ENCODE peak calls at places on chromosomes 2 and 18, in eight cellular contexts. Y is heart right ventricle, E is heart left ventricle, W is neural crest cell, N is HFF-Myc, D is cardiac muscle cell, T is kidney, Q is choroid plexus epithelial cell. Z is an unnamed sample.

GRCh38 chr2:189698020-189698887 is 23.8 kb downstream of the ANKAR start:
- DNase-seq in Y (peak; percentile 54), E (no peak), W (no peak), N (no peak), D (peak; percentile 65), T (no peak), Q (peak; percentile 71), Z (peak; percentile 54)

GRCh38 chr18:11695736-11696135 is 6.7 kb downstream of the GNAL start:
- DNase-seq in Y (no peak), E (no peak), W (no peak), N (no peak), D (no peak), T (no peak), Q (no peak), Z (no peak)

GRCh38 chr2:238754259-238754658 is 93.6 kb upstream of the TWIST2 start:
- DNase-seq in Y (no peak), E (no peak), W (no peak), N (no peak), D (no peak), T (no peak), Q (no peak), Z (peak; percentile 31)

GRCh38 chr2:48250943-48251342 is 279.0 kb upstream of the STON1 start:
- DNase-seq in Y (no peak), E (no peak), W (no peak), N (no peak), D (peak; percentile 78), T (no peak), Q (peak; percentile 80), Z (peak; percentile 82)

GRCh38 chr2:172038604-172039003 is 38.9 kb downstream of the METAP1D start:
- DNase-seq in Y (no peak), E (no peak), W (no peak), N (peak; percentile 61), D (no peak), T (no peak), Q (no peak), Z (peak; percentile 90)

GRCh38 chr2:239371726-239372686 is 28.8 kb downstream of the HDAC4 start:
- DNase-seq in Y (no peak), E (no peak), W (no peak), N (no peak), D (no peak), T (peak; percentile 49), Q (no peak), Z (no peak)

GRCh38 chr2:120761164-120761861 is 25.6 kb downstream of the GLI2 start:
- DNase-seq in Y (no peak), E (peak; percentile 25), W (no peak), N (no peak), D (no peak), T (peak; percentile 41), Q (no peak), Z (no peak)

GRCh38 chr2:152097291-152098032 is 1.4 kb downstream of the CACNB4 start:
- DNase-seq in Y (peak; percentile 4), E (no peak), W (no peak), N (peak; percentile 5), D (peak; percentile 30), T (no peak), Q (peak; percentile 28), Z (peak; percentile 57)

GRCh38 chr2:86202702-86203101 is 3.4 kb downstream of the MRPL35 start:
- DNase-seq in Y (no peak), E (peak; percentile 76), W (no peak), N (no peak), D (no peak), T (no peak), Q (no peak), Z (no peak)

GRCh38 chr2:55899881-55900280 is 23.7 kb downstream of the EFEMP1 start:
- DNase-seq in Y (no peak), E (no peak), W (no peak), N (peak; percentile 50), D (no peak), T (no peak), Q (no peak), Z (no peak)

GRCh38 chr18:79396431-79397287 is 929 bp downstream of the NFATC1 start:
- DNase-seq in Y (peak; percentile 61), E (peak; percentile 65), W (no peak), N (no peak), D (peak; percentile 61), T (peak; percentile 89), Q (peak; percentile 41), Z (peak; percentile 45)
- TF ChIP-seq CTCF in Y (peak; percentile 57), E (peak; percentile 52), W (no peak), N (no peak), D (no peak), T (peak; percentile 32), Q (no peak), Z (no peak)

GRCh38 chr2:26782876-26783704 is 2.8 kb upstream of the CENPA start:
- DNase-seq in Y (no peak), E (no peak), W (no peak), N (no peak), D (no peak), T (no peak), Q (no peak), Z (no peak)

GRCh38 chr2:26784570-26785234 is 1.2 kb upstream of the CENPA start:
- DNase-seq in Y (no peak), E (no peak), W (no peak), N (no peak), D (no peak), T (no peak), Q (no peak), Z (no peak)

GRCh38 chr2:26786207-26787023 is 559 bp downstream of the CENPA start:
- DNase-seq in Y (no peak), E (peak; percentile 47), W (no peak), N (no peak), D (peak; percentile 14), T (peak; percentile 87), Q (no peak), Z (peak; percentile 21)

GRCh38 chr2:26780203-26780760 is 5.6 kb upstream of the CENPA start:
- DNase-seq in Y (no peak), E (no peak), W (no peak), N (no peak), D (no peak), T (no peak), Q (no peak), Z (no peak)

DNA sequence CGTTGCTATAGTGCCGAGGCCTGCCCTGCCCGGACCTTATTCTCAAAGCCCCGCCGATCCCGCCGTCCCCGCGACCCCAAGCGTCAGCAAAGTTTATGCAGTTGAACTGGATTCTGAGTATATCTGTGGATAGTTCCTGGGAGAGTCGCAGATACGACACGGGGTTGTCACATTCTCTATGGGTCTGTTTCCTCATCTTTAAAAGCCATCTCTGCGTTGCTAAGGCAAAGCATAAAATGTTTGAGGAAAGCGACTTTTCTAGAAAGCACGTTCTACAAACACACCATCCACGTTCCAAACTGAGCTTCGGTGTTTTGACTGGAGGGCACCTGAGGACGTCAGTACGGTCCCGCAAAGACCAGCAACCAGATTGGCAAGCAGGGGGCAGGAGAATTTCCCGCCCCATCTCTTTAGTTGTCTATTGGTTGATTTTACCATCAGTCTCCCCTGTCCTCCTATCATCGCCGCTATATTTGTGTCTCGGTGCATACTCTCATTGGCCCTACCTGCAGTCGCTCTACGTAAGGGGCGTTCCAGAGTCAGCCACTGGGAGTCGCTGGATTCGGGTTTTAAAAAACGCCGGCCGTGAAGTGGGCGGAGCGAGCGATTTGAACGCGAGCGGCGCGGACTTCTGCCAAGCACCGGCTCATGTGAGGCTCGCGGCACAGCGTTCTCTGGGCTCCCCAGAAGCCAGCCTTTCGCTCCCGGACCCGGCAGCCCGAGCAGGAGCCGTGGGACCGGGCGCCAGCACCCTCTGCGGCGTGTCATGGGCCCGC is at the start of gene CENPA:
- DNase-seq in Y (peak; percentile 99), E (peak; percentile 97), W (peak; percentile 92), N (peak; percentile 99), D (peak; percentile 100), T (peak; percentile 97), Q (peak; percentile 100), Z (peak; percentile 100)
- TF ChIP-seq CTCF in Y (peak; percentile 57), E (peak; percentile 59), W (peak; percentile 24), N (no peak), D (peak; percentile 3), T (peak; percentile 2), Q (peak; percentile 26), Z (no peak)

DNA sequence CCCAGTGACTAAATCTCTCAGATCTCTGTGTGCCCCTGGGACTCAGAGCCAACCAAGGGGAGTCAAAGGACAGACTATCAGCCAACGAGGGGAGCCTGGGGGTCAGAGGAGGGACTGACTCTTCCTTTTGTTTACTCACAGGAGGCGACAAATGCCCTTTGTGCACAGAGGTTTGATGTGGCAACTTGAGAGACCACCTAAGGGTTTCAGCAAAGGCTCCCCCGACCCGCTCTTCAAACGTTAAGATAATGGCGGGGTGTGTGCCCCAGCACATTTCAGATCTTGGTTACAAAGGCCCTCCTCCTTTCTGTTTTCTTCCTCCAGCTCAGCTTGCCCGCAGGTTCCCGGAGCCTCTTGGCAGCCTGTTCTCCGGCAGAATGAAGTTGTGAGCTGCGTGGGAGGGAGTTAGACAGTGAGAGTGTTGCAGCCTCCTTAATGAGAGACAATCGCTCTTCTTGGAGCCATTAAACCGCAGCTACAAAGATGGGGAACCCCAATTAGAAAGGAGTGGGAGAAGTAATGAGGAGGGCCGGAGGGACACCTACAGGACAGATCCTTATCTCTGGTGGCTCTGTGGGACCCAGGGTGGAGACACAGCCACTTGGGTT is 76.2 kb downstream of the KIAA2012 start:
- DNase-seq in Y (peak; percentile 61), E (peak; percentile 71), W (peak; percentile 41), N (no peak), D (peak; percentile 92), T (no peak), Q (peak; percentile 81), Z (no peak)
- TF ChIP-seq CTCF in Y (no peak), E (no peak), W (no peak), N (no peak), D (no peak), T (no peak), Q (peak; percentile 6), Z (no peak)

GRCh38 chr2:119350311-119350998 is 16.2 kb downstream of the C2orf76 start:
- DNase-seq in Y (no peak), E (no peak), W (no peak), N (no peak), D (no peak), T (no peak), Q (no peak), Z (no peak)
- TF ChIP-seq CTCF in Y (peak; percentile 22), E (no peak), W (peak; percentile 19), N (no peak), D (no peak), T (no peak), Q (peak; percentile 20), Z (no peak)

GRCh38 chr2:46367286-46367685 is 70.1 kb downstream of the EPAS1 start:
- DNase-seq in Y (no peak), E (no peak), W (no peak), N (no peak), D (no peak), T (no peak), Q (no peak), Z (no peak)

GRCh38 chr2:46366675-46367067 is 69.5 kb downstream of the EPAS1 start:
- DNase-seq in Y (no peak), E (no peak), W (no peak), N (no peak), D (no peak), T (no peak), Q (no peak), Z (no peak)

GRCh38 chr2:46364797-46365457 is 67.7 kb downstream of the EPAS1 start:
- DNase-seq in Y (peak; percentile 65), E (no peak), W (peak; percentile 44), N (peak; percentile 59), D (peak; percentile 76), T (no peak), Q (peak; percentile 82), Z (peak; percentile 67)

GRCh38 chr2:46368416-46368815 is 71.2 kb downstream of the EPAS1 start:
- DNase-seq in Y (no peak), E (no peak), W (no peak), N (no peak), D (no peak), T (no peak), Q (no peak), Z (no peak)

GRCh38 chr2:46365913-46366674 is 68.9 kb downstream of the EPAS1 start:
- DNase-seq in Y (no peak), E (no peak), W (no peak), N (no peak), D (no peak), T (peak; percentile 60), Q (peak; percentile 56), Z (no peak)
- TF ChIP-seq CTCF in Y (peak; percentile 41), E (peak; percentile 40), W (peak; percentile 60), N (peak; percentile 51), D (peak; percentile 42), T (no peak), Q (peak; percentile 77), Z (peak; percentile 11)

Z was measured in MCF 10A.